ENCODE peak calls at places on chromosome 1, in six cellular contexts. X, C, F, K, V and U are unnamed samples.

GRCh38 chr1:198179556-198179981 is 22.8 kb downstream of the NEK7 start:
- DNase-seq in X (no peak), C (no peak), F (no peak), K (no peak), V (no peak), U (no peak)

GRCh38 chr1:94417702-94417961 is 557 bp upstream of the ABCD3 start:
- DNase-seq in X (no peak), C (no peak), F (no peak), K (no peak), V (no peak), U (no peak)

GRCh38 chr1:94989398-94989797 is 62.5 kb upstream of the CNN3 start:
- DNase-seq in X (no peak), C (no peak), F (no peak), K (no peak), V (peak; percentile 51), U (no peak)

GRCh38 chr1:165764277-165764676 is 4.4 kb downstream of the TMCO1 start:
- DNase-seq in X (no peak), C (no peak), F (no peak), K (no peak), V (no peak), U (no peak)

GRCh38 chr1:204025917-204026709 is 46.8 kb upstream of the SOX13 start:
- DNase-seq in X (no peak), C (no peak), F (no peak), K (no peak), V (no peak), U (no peak)

GRCh38 chr1:87951852-87952251 is 623.2 kb downstream of the LMO4 start:
- DNase-seq in X (no peak), C (no peak), F (no peak), K (no peak), V (no peak), U (no peak)

GRCh38 chr1:115317101-115318012 is 20.7 kb downstream of the NGF start:
- DNase-seq in X (no peak), C (no peak), F (no peak), K (no peak), V (peak; percentile 59), U (no peak)

GRCh38 chr1:247906504-247907047 is 11.2 kb downstream of the OR2W3 start:
- DNase-seq in X (no peak), C (no peak), F (no peak), K (peak; percentile 67), V (no peak), U (no peak)

GRCh38 chr1:167489581-167490340 is 28.6 kb downstream of the CD247 start:
- DNase-seq in X (no peak), C (peak; percentile 41), F (no peak), K (no peak), V (no peak), U (no peak)

GRCh38 chr1:151945725-151946365 is 36.5 kb upstream of the THEM4 start:
- DNase-seq in X (no peak), C (peak; percentile 57), F (peak; percentile 97), K (peak; percentile 86), V (peak; percentile 40), U (peak; percentile 20)

GRCh38 chr1:53153752-53154151 is 11.3 kb upstream of the SLC1A7 start:
- DNase-seq in X (no peak), C (no peak), F (no peak), K (no peak), V (no peak), U (no peak)

GRCh38 chr1:161486806-161487482 is 18.3 kb upstream of the FCGR2A start:
- DNase-seq in X (peak; percentile 23), C (no peak), F (peak; percentile 66), K (peak; percentile 83), V (peak; percentile 59), U (peak; percentile 32)

GRCh38 chr1:3587133-3587733 is 24.1 kb downstream of the MEGF6 start:
- DNase-seq in X (no peak), C (no peak), F (peak; percentile 45), K (no peak), V (no peak), U (peak; percentile 41)

GRCh38 chr1:206797534-206798383 is 25.5 kb upstream of the IL10 start:
- DNase-seq in X (no peak), C (peak; percentile 25), F (peak; percentile 17), K (peak; percentile 60), V (peak; percentile 27), U (no peak)

GRCh38 chr1:8463144-8463927 is 145.4 kb downstream of the SLC45A1 start:
- DNase-seq in X (no peak), C (no peak), F (no peak), K (no peak), V (peak; percentile 60), U (peak; percentile 60)

GRCh38 chr1:16162163-16162822 is 6.4 kb upstream of the EPHA2 start:
- DNase-seq in X (no peak), C (peak; percentile 64), F (no peak), K (peak; percentile 93), V (no peak), U (no peak)

GRCh38 chr1:2787163-2787911 is 14.2 kb downstream of the TTC34 start:
- DNase-seq in X (no peak), C (no peak), F (no peak), K (no peak), V (peak; percentile 30), U (no peak)

GRCh38 chr1:1273152-1273534 is 511 bp downstream of the UBE2J2 start:
- DNase-seq in X (no peak), C (no peak), F (no peak), K (no peak), V (no peak), U (no peak)

GRCh38 chr1:12067900-12068821 is 5.1 kb downstream of the TNFRSF8 start:
- DNase-seq in X (peak; percentile 91), C (peak; percentile 62), F (no peak), K (peak; percentile 50), V (no peak), U (no peak)

GRCh38 chr1:74819062-74819461 is 86.1 kb downstream of the TYW3 start:
- DNase-seq in X (no peak), C (no peak), F (no peak), K (no peak), V (no peak), U (no peak)

GRCh38 chr1:33826711-33827110 is 37.2 kb upstream of the HMGB4 start:
- DNase-seq in X (no peak), C (no peak), F (no peak), K (no peak), V (no peak), U (no peak)

GRCh38 chr1:203276916-203277535 is 28.3 kb upstream of the BTG2 start:
- DNase-seq in X (no peak), C (no peak), F (no peak), K (no peak), V (no peak), U (no peak)

GRCh38 chr1:175481126-175482071 is 262.0 kb downstream of the TNR start:
- DNase-seq in X (no peak), C (no peak), F (peak; percentile 12), K (peak; percentile 32), V (no peak), U (no peak)

GRCh38 chr1:168005544-168005943 is 68.7 kb upstream of the MPC2 start:
- DNase-seq in X (no peak), C (no peak), F (no peak), K (no peak), V (no peak), U (no peak)

GRCh38 chr1:87389546-87389945 is 60.9 kb downstream of the LMO4 start:
- DNase-seq in X (no peak), C (no peak), F (no peak), K (no peak), V (no peak), U (no peak)

GRCh38 chr1:33336580-33336979 is 15.7 kb upstream of the A3GALT2 start:
- DNase-seq in X (no peak), C (no peak), F (no peak), K (no peak), V (no peak), U (no peak)

GRCh38 chr1:180250883-180251509 is 20.9 kb downstream of the LHX4 start:
- DNase-seq in X (no peak), C (no peak), F (no peak), K (no peak), V (no peak), U (no peak)

GRCh38 chr1:180248731-180249681 is 18.9 kb downstream of the LHX4 start:
- DNase-seq in X (no peak), C (no peak), F (no peak), K (peak; percentile 78), V (peak; percentile 58), U (no peak)

GRCh38 chr1:180249725-180250498 is 19.8 kb downstream of the LHX4 start:
- DNase-seq in X (no peak), C (no peak), F (no peak), K (no peak), V (no peak), U (no peak)

GRCh38 chr1:180251526-180252305 is 21.7 kb downstream of the LHX4 start:
- DNase-seq in X (no peak), C (no peak), F (no peak), K (no peak), V (no peak), U (no peak)

DNA sequence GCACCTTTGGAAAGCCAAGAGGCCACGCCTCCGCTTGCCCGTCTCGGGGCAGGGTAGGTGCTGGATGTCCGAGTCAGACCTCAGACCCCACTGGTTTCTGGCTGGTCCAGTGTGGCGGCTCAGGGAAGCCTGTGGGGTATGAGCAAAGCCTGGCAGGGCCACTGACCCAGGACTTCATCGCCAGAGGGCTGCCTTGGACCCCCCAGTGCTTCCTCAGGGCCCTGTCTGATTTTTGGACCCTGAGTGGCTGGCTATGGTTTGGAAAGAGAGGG is 20.4 kb downstream of the LHX4 start:
- DNase-seq in X (no peak), C (no peak), F (no peak), K (no peak), V (no peak), U (no peak)
- TF ChIP-seq MAX in X (no peak), C (no peak), F (no peak), K (no peak), V (no peak), U (no peak)

GRCh38 chr1:156463874-156464273 is 36.7 kb downstream of the MEF2D start:
- DNase-seq in X (no peak), C (no peak), F (no peak), K (no peak), V (peak; percentile 3), U (no peak)
- TF ChIP-seq EP300 in X (no peak), C (no peak), F (no peak), K (no peak), V (no peak), U (no peak)

GRCh38 chr1:229252228-229252984 is 18.5 kb upstream of the RAB4A start:
- DNase-seq in X (no peak), C (no peak), F (no peak), K (no peak), V (no peak), U (no peak)
- TF ChIP-seq MAX in X (no peak), C (no peak), F (no peak), K (no peak), V (no peak), U (peak; percentile 17)

DNA sequence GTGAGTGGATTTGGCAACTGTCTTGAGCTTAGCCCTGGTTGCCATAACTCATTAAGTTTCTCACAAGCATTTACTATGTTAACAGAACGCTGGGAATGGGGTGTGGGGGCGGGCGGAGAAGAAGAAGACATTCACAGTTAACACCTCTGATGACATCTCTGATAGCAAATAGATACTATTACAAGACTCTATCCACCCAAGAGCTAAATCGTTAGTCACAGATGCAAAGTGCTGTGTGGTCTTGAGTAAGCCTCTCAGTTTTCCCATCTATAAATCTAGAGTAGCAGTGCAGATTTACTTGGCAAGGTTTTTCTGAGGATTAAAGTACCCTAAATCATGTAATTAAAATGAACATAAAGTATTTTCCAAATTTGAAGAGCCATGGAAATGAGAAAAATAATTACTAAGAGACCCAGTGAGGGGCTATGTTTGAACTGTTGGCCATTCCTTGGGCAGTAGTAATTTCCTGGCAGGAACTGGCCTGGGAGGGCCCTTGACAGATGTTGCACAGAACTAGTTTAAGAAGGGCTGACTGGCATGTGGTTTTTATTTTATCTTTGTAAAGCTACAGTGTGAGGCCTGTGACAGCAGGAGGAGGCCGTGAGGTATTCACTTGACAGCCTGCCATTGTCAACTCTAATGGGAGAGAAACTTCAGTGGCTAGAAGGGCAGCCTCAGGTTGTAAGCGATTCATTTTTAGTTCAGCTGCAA is 58.7 kb upstream of the APOBEC4 start:
- DNase-seq in X (no peak), C (no peak), F (no peak), K (no peak), V (peak; percentile 10), U (no peak)
- TF ChIP-seq EP300 in X (no peak), C (no peak), F (no peak), K (no peak), V (no peak), U (no peak)